ENCODE peak calls at places on chromosomes 3 and 15, in seven cellular contexts. L, H, P, X, E, V and Q are unnamed samples.

GRCh38 chr15:81106560-81106959 is 27.5 kb upstream of the CFAP161 start:
- DNase-seq in V (peak), X (peak), L (peak), E (peak), P (peak), H (peak), Q (peak)

GRCh38 chr3:120306519-120307455 is 21.8 kb upstream of the GPR156 start:
- DNase-seq in X (no peak), V (no peak), H (no peak), P (no peak), L (no peak), E (no peak), Q (no peak)

GRCh38 chr15:41809121-41809520 is 18.8 kb upstream of the JMJD7 start:
- DNase-seq in P (no peak), X (no peak), H (no peak), L (no peak), V (no peak), E (no peak), Q (no peak)

GRCh38 chr3:179260949-179261765 is 10.2 kb upstream of the KCNMB3 start:
- DNase-seq in P (no peak), E (no peak), L (peak), X (no peak), H (peak), V (peak), Q (peak)

GRCh38 chr3:37458162-37458895 is 283.9 kb upstream of the LRRFIP2 start:
- DNase-seq in V (no peak), P (no peak), L (no peak), X (no peak), E (no peak), H (no peak), Q (no peak)

GRCh38 chr3:125119752-125120369 is 64.1 kb upstream of the HEG1 start:
- DNase-seq in V (no peak), H (no peak), E (peak), P (no peak), X (no peak), L (no peak), Q (no peak)

GRCh38 chr15:76972420-76973361 is 22.2 kb upstream of the PSTPIP1 start:
- DNase-seq in L (no peak), E (no peak), P (no peak), H (no peak), X (no peak), V (no peak), Q (no peak)

GRCh38 chr3:138862924-138863775 is 28.4 kb upstream of the PIK3CB start:
- DNase-seq in H (no peak), P (peak), E (no peak), L (peak), X (no peak), V (peak), Q (no peak)

GRCh38 chr3:86948840-86949239 is 42.1 kb downstream of the VGLL3 start:
- DNase-seq in X (no peak), V (no peak), H (no peak), P (no peak), E (no peak), L (no peak), Q (no peak)

GRCh38 chr3:178112134-178112533 is 424.1 kb upstream of the KCNMB2 start:
- DNase-seq in E (no peak), L (no peak), V (no peak), X (no peak), H (no peak), P (no peak), Q (peak)

GRCh38 chr3:171878441-171879225 is 35.5 kb downstream of the TMEM212 start:
- DNase-seq in L (no peak), P (no peak), H (no peak), X (no peak), E (no peak), V (peak), Q (no peak)

GRCh38 chr15:93052090-93052892 is 36.7 kb downstream of the RGMA start:
- DNase-seq in L (peak), V (no peak), X (no peak), P (no peak), H (no peak), E (no peak), Q (no peak)

GRCh38 chr3:132034097-132034485 is 723 bp downstream of the CPNE4 start:
- DNase-seq in X (no peak), V (no peak), P (no peak), H (peak), E (no peak), L (no peak), Q (no peak)

GRCh38 chr3:93906245-93906644 is 67.5 kb downstream of the PROS1 start:
- DNase-seq in P (no peak), E (no peak), L (peak), X (no peak), H (peak), V (no peak), Q (no peak)

GRCh38 chr15:66700412-66700801 is 1.6 kb upstream of the SMAD6 start:
- DNase-seq in H (no peak), E (no peak), V (no peak), P (no peak), X (no peak), L (no peak), Q (no peak)

GRCh38 chr3:170642882-170643601 is 57.2 kb upstream of the SLC7A14 start:
- DNase-seq in X (no peak), H (no peak), E (no peak), L (no peak), P (no peak), V (no peak), Q (no peak)

GRCh38 chr3:52606373-52607085 is 70.1 kb downstream of the UQCC5 start:
- DNase-seq in X (no peak), E (no peak), H (no peak), V (peak), L (peak), P (peak), Q (peak)

GRCh38 chr3:141876381-141876890 is at the start of gene ATP1B3:
- DNase-seq in H (peak), P (peak), V (peak), L (peak), E (peak), X (peak), Q (peak)

GRCh38 chr3:101762041-101762646 is 16.9 kb upstream of the NXPE3 start:
- DNase-seq in E (no peak), P (no peak), X (no peak), H (no peak), V (no peak), L (no peak), Q (no peak)

GRCh38 chr3:184505479-184505878 is 56.1 kb upstream of the EPHB3 start:
- DNase-seq in E (no peak), H (no peak), V (no peak), L (no peak), X (no peak), P (no peak), Q (no peak)

GRCh38 chr3:38314767-38315487 is 31.7 kb upstream of the XYLB start:
- DNase-seq in P (no peak), V (no peak), X (no peak), H (peak), L (no peak), E (no peak), Q (no peak)

GRCh38 chr3:46930176-46930944 is 46.2 kb downstream of the CCDC12 start:
- DNase-seq in X (no peak), V (no peak), L (no peak), P (no peak), E (no peak), H (no peak), Q (no peak)

GRCh38 chr15:66670698-66671580 is 31.1 kb upstream of the SMAD6 start:
- DNase-seq in X (peak), V (peak), E (no peak), L (peak), H (peak), P (peak), Q (peak)

GRCh38 chr3:154515921-154516320 is 85.9 kb upstream of the GPR149 start:
- DNase-seq in H (no peak), V (no peak), P (no peak), X (no peak), E (no peak), L (no peak), Q (no peak)

GRCh38 chr3:8660781-8661180 is 16.2 kb upstream of the SSUH2 start:
- DNase-seq in E (no peak), H (no peak), P (no peak), L (no peak), X (no peak), V (no peak), Q (no peak)
- TF ChIP-seq JUND in E (no peak), H (no peak), P (no peak), L (no peak), X (no peak), V (no peak), Q (no peak)

GRCh38 chr3:60657972-60658371 is 593.3 kb downstream of the FHIT start:
- DNase-seq in V (no peak), X (no peak), H (no peak), E (peak), L (no peak), P (no peak), Q (no peak)

GRCh38 chr3:60660026-60660425 is 591.2 kb downstream of the FHIT start:
- DNase-seq in L (no peak), P (no peak), X (no peak), V (no peak), H (no peak), E (no peak), Q (no peak)

DNA sequence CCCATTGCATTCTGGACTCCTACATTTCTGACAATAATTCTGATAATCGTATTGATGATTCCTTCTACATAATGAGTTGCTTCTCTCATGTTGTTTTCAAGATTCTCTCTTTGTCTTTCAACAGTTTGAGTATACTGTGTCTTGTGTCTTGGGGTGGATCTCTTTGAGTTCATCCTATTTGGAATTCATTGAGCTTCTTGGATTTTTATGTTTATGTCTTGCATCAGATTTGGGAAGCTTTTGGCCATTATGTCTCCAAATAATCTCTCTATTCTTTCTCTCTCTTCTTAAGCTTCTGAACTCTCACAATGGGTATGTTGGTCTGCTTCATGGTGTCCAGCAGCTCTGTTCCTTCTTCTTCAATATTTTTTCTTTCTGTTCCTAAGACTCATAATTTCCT is 592.2 kb downstream of the FHIT start:
- DNase-seq in P (no peak), V (no peak), H (no peak), E (no peak), L (no peak), X (no peak), Q (no peak)
- TF ChIP-seq JUND in P (no peak), V (no peak), H (no peak), E (no peak), L (no peak), X (no peak), Q (no peak)

GRCh38 chr15:55334997-55335396 is 16.0 kb downstream of the PIGB start:
- DNase-seq in V (peak), L (no peak), X (no peak), H (no peak), P (no peak), E (no peak), Q (no peak)
- TF ChIP-seq JUND in V (no peak), L (no peak), X (no peak), H (no peak), P (no peak), E (no peak), Q (no peak)

GRCh38 chr3:1346386-1346785 is 253.6 kb downstream of the CNTN6 start:
- DNase-seq in E (no peak), X (no peak), V (no peak), L (no peak), P (no peak), H (no peak), Q (no peak)
- TF ChIP-seq JUND in E (no peak), X (no peak), V (no peak), L (no peak), P (no peak), H (no peak), Q (no peak)

GRCh38 chr3:108090066-108090700 is 648 bp downstream of the CD47 start:
- DNase-seq in V (no peak), E (no peak), P (no peak), H (no peak), L (no peak), X (no peak), Q (peak)
- TF ChIP-seq JUND in V (no peak), E (no peak), P (no peak), H (no peak), L (no peak), X (no peak), Q (no peak)

GRCh38 chr15:82538961-82539689 is 1.1 kb downstream of the RPS17 start:
- DNase-seq in X (no peak), E (no peak), V (peak), P (no peak), H (peak), L (peak), Q (no peak)

GRCh38 chr15:82539690-82540054 is 585 bp downstream of the RPS17 start:
- DNase-seq in E (no peak), X (no peak), V (no peak), P (no peak), L (peak), H (peak), Q (no peak)

GRCh38 chr15:82540984-82541431 is 751 bp upstream of the RPS17 start:
- DNase-seq in V (no peak), P (no peak), H (peak), E (no peak), X (no peak), L (peak), Q (peak)

GRCh38 chr15:82543155-82543554 is 2.9 kb upstream of the RPS17 start:
- DNase-seq in X (no peak), H (no peak), E (no peak), P (no peak), L (no peak), V (no peak), Q (no peak)

DNA sequence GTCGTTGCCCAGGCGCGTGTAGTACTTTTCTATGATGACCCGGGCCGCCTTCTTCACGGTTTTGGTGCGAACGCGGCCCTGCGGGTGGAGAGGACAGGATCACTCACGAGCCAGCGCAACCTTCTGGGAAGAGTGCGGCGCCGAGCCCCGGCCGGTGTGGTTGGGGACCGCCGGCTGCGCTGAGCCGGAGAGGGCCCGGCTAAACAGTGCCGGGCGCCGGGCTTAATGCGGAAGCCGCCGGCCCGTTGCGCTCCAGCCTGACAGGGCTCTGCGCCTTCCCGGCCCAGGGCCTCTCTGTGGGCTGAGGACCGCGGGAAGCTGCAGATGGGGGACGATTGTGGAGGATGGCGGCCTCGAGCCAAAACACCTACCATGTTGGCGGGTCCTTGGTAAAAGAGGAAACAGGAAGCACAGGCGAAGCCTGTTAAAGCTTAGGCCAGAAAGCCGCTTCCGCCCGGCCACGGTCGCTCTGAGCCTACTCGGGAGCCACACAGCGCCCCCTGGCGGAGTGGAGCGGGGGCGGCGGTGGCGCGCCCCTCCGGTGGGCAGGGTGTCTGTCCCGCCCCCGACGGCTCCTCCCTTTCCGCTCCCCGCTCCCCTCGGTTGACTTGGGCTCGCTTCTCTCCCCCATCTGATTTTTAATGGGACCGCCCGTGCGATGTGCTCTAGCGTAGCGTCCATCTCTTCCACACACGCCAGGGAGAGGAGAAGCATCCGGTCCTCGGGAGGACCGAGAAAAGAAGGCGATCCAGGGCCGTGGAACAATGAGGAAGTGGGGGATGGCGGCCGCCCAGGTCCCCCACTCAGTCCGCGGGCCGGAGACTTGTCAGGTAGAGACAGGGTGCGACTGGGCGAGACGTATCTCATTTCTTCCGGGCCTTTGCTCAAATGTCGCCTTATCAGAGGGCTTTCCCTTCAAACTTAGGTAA is at the start of gene RPS17:
- DNase-seq in E (peak), L (peak), V (peak), H (peak), P (peak), X (peak), Q (peak)
- TF ChIP-seq JUND in E (peak), L (peak), V (no peak), H (no peak), P (no peak), X (peak), Q (no peak)

DNA sequence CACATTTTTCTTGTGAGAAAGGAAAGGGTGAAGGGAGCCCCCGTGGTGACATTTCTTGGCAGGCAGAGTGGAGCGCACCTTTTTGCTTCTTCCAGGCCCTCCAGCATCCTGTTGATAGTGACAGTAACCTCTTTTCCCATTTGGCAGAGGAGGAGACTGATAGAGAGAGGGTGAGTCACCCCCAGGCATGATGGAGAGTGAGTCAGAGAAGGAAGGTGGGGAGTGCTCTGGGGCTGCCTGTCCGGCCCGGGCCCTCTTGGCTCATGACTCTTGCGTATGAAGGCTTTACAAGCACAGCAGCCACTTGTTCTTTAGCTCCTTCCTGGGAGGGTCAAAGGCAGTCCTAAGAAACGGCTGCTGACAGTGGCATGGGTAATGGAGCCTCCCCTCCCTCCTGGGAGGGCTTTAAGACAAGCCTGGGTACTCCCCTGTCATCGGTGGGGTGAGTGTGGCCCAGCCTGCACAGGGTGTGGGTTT is 16.0 kb downstream of the ANKRD63 start:
- DNase-seq in E (no peak), L (peak), P (peak), V (peak), X (no peak), H (no peak), Q (no peak)
- TF ChIP-seq JUND in E (no peak), L (peak), P (peak), V (no peak), X (no peak), H (peak), Q (no peak)

DNA sequence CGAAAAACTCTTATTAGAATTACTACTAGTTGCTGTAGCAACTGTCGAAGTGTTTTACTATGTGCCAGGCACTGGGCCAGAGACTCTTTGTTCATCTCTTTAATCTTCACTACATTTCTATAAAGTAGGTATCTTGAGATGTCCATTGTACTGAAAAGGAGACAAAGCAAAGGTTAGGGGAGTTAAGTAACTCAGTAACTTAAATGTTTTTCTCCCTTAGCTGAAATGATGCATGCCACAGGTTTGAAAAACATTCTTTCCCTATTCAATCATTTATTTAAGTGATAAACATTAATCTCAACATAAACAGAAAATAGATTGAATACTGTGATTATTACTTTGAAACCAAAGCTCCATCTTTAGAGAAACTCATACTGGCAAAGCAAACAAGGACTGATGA is 776.2 kb downstream of the FHIT start:
- DNase-seq in E (no peak), L (no peak), P (no peak), V (no peak), X (no peak), H (no peak), Q (no peak)
- TF ChIP-seq JUND in E (no peak), L (no peak), P (no peak), V (no peak), X (no peak), H (no peak), Q (no peak)

GRCh38 chr15:88012711-88013110 is 243.8 kb downstream of the NTRK3 start:
- DNase-seq in E (no peak), X (no peak), L (no peak), H (no peak), P (no peak), V (no peak), Q (no peak)
- TF ChIP-seq JUND in E (no peak), X (no peak), L (no peak), H (no peak), P (no peak), V (no peak), Q (no peak)

GRCh38 chr15:38530113-38530512 is 34.5 kb downstream of the RASGRP1 start:
- DNase-seq in H (no peak), V (no peak), P (no peak), E (peak), X (no peak), L (no peak), Q (no peak)
- TF ChIP-seq JUND in H (no peak), V (no peak), P (no peak), E (no peak), X (no peak), L (no peak), Q (no peak)